ENCODE peak calls at places on chromosomes 16 and 17, in four cellular contexts. Z is EL, U is putamen, J is aorta. F is an unnamed sample.
A peak's percentile ranks its signal among the peaks of the same experiment; 100 is the strongest.

GRCh38 chr16:86823895-86824671 is 245.7 kb downstream of the FOXL1 start:
- DNase-seq in U (peak; percentile 84), Z (peak; percentile 60), J (no peak), F (peak; percentile 90)

GRCh38 chr16:30121741-30122620 is 1.0 kb downstream of the MAPK3 start:
- DNase-seq in Z (no peak), U (no peak), J (peak; percentile 84), F (no peak)

GRCh38 chr17:73901661-73902415 is 257.6 kb upstream of the SDK2 start:
- DNase-seq in U (no peak), J (no peak), Z (no peak), F (no peak)

GRCh38 chr16:34802848-34803599 is 1343.6 kb downstream of the TP53TG3F start:
- DNase-seq in U (no peak), Z (no peak), J (peak; percentile 61), F (no peak)

GRCh38 chr16:48852955-48853354 is 243.0 kb upstream of the N4BP1 start:
- DNase-seq in Z (no peak), J (no peak), U (no peak), F (no peak)

GRCh38 chr17:15456972-15457722 is 10.3 kb downstream of the CDRT4 start:
- DNase-seq in J (peak; percentile 79), U (peak; percentile 86), Z (peak; percentile 93), F (peak; percentile 85)

GRCh38 chr17:67891481-67892119 is 66.3 kb downstream of the BPTF start:
- DNase-seq in J (no peak), U (peak; percentile 18), Z (peak; percentile 59), F (peak; percentile 13)

GRCh38 chr16:2820836-2821482 is 3.9 kb downstream of the PRSS21 start:
- DNase-seq in U (no peak), J (peak; percentile 57), Z (no peak), F (no peak)

GRCh38 chr16:3546990-3547682 is 30.1 kb downstream of the NLRC3 start:
- DNase-seq in J (no peak), U (no peak), Z (no peak), F (no peak)

GRCh38 chr17:40445769-40446468 is 2.7 kb downstream of the IGFBP4 start:
- DNase-seq in J (no peak), U (no peak), Z (peak; percentile 60), F (no peak)

GRCh38 chr16:53147500-53148065 is 92.8 kb downstream of the CHD9 start:
- DNase-seq in Z (no peak), J (no peak), U (no peak), F (no peak)

GRCh38 chr17:3602499-3602898 is 6.7 kb downstream of the TRPV1 start:
- DNase-seq in J (no peak), U (no peak), Z (no peak), F (no peak)

GRCh38 chr16:53369921-53370320 is 64.3 kb upstream of the RBL2 start:
- DNase-seq in Z (peak; percentile 17), J (no peak), U (no peak), F (no peak)

GRCh38 chr17:14815079-14815478 is 450.0 kb downstream of the PMP22 start:
- DNase-seq in U (no peak), J (no peak), Z (no peak), F (no peak)

GRCh38 chr16:24800586-24800985 is 45.2 kb upstream of the SLC5A11 start:
- DNase-seq in U (no peak), J (no peak), Z (peak; percentile 46), F (no peak)

GRCh38 chr17:65901394-65901793 is 290.5 kb downstream of the CEP112 start:
- DNase-seq in Z (no peak), U (no peak), J (no peak), F (no peak)

GRCh38 chr17:19263621-19264010 is 26.4 kb downstream of the EPN2 start:
- DNase-seq in U (no peak), J (peak; percentile 80), Z (peak; percentile 55), F (peak; percentile 43)

GRCh38 chr17:51164911-51165679 is 1.1 kb upstream of the NME2 start:
- DNase-seq in J (no peak), U (no peak), Z (no peak), F (no peak)

GRCh38 chr16:89410794-89411309 is 79.5 kb downstream of the ANKRD11 start:
- DNase-seq in Z (peak; percentile 70), J (peak; percentile 81), U (peak; percentile 67), F (peak; percentile 81)

GRCh38 chr17:57915980-57916757 is 39.0 kb downstream of the CUEDC1 start:
- DNase-seq in J (no peak), U (no peak), Z (no peak), F (no peak)

GRCh38 chr17:43559161-43559816 is 13.1 kb upstream of the ETV4 start:
- DNase-seq in U (no peak), Z (no peak), J (no peak), F (no peak)

GRCh38 chr16:73205153-73205549 is 157.2 kb upstream of the ZFHX3 start:
- DNase-seq in Z (no peak), J (no peak), U (no peak), F (no peak)

GRCh38 chr17:2241823-2242222 is 61.8 kb downstream of the SMG6 start:
- DNase-seq in J (no peak), U (no peak), Z (peak; percentile 44), F (no peak)

GRCh38 chr17:42458497-42459255 is at the start of gene ATP6V0A1:
- DNase-seq in U (peak; percentile 93), Z (peak; percentile 88), J (peak; percentile 97), F (peak; percentile 97)

GRCh38 chr17:17922198-17922901 is 49.9 kb downstream of the TOM1L2 start:
- DNase-seq in Z (no peak), U (no peak), J (no peak), F (no peak)

GRCh38 chr17:5120036-5120435 is 4.2 kb downstream of the USP6 start:
- DNase-seq in U (no peak), J (no peak), Z (no peak), F (no peak)

GRCh38 chr17:50036455-50037320 is 19.2 kb upstream of the ITGA3 start:
- DNase-seq in U (no peak), J (peak; percentile 40), Z (no peak), F (no peak)

F was measured in MG63.